ENCODE peak calls at places on chromosomes 2 and 18, in seven cellular contexts. V is DMS79; Z is MG63; Y is stimulated activated CD8-positive, alpha-beta memory T cell treated with anti-CD3 and anti-CD28 coated beads, Interleukin-15, amount 100 ng/mL, for 48 hours; D is colonic mucosa; R is EL; Q is nephron progenitor cell. F is an unnamed sample.

GRCh38 chr2:167142554-167142953 is 254.3 kb downstream of the XIRP2 start:
- DNase-seq in V (no peak), Z (no peak), Y (no peak), D (no peak), R (no peak), Q (no peak), F (no peak)

GRCh38 chr2:185955050-185955449 is 216.4 kb downstream of the FSIP2 start:
- DNase-seq in V (no peak), Z (no peak), Y (no peak), D (no peak), R (no peak), Q (no peak), F (no peak)

GRCh38 chr18:26386002-26386401 is 159.8 kb downstream of the TAF4B start:
- DNase-seq in V (no peak), Z (peak; percentile 28), Y (no peak), D (no peak), R (peak; percentile 79), Q (no peak), F (no peak)

GRCh38 chr2:72819501-72819900 is 6.3 kb downstream of the EXOC6B start:
- DNase-seq in V (no peak), Z (no peak), Y (no peak), D (no peak), R (no peak), Q (no peak), F (no peak)

GRCh38 chr2:186771395-186771794 is 77.5 kb downstream of the FAM171B start:
- DNase-seq in V (no peak), Z (no peak), Y (no peak), D (no peak), R (peak; percentile 23), Q (no peak), F (no peak)

GRCh38 chr2:174166261-174166660 is 82.1 kb downstream of the OLA1 start:
- DNase-seq in V (no peak), Z (no peak), Y (no peak), D (no peak), R (no peak), Q (no peak), F (no peak)

GRCh38 chr2:190744041-190744440 is 95.2 kb downstream of the NAB1 start:
- DNase-seq in V (no peak), Z (no peak), Y (no peak), D (no peak), R (no peak), Q (no peak), F (no peak)

GRCh38 chr18:55419939-55420664 is 167.9 kb downstream of the TCF4 start:
- DNase-seq in V (no peak), Z (no peak), Y (no peak), D (no peak), R (peak; percentile 55), Q (no peak), F (no peak)

GRCh38 chr2:55113976-55114564 is 63.8 kb upstream of the RTN4 start:
- DNase-seq in V (no peak), Z (no peak), Y (no peak), D (no peak), R (no peak), Q (no peak), F (no peak)

GRCh38 chr2:191246820-191247380 is 1.7 kb downstream of the MYO1B start:
- DNase-seq in V (no peak), Z (no peak), Y (no peak), D (peak; percentile 26), R (peak; percentile 29), Q (no peak), F (no peak)

GRCh38 chr18:76658627-76659026 is 163.6 kb upstream of the ZNF516 start:
- DNase-seq in V (no peak), Z (no peak), Y (peak; percentile 55), D (no peak), R (no peak), Q (peak; percentile 67), F (no peak)

GRCh38 chr2:167438206-167438605 is 549.9 kb downstream of the XIRP2 start:
- DNase-seq in V (no peak), Z (peak; percentile 12), Y (no peak), D (peak; percentile 29), R (peak; percentile 60), Q (no peak), F (no peak)

GRCh38 chr2:20001361-20001863 is 11.1 kb downstream of the MATN3 start:
- DNase-seq in V (no peak), Z (no peak), Y (no peak), D (no peak), R (no peak), Q (no peak), F (no peak)

GRCh38 chr2:64773461-64774118 is 119.9 kb upstream of the SERTAD2 start:
- DNase-seq in V (no peak), Z (no peak), Y (no peak), D (no peak), R (no peak), Q (no peak), F (no peak)

GRCh38 chr2:241018051-241018891 is 19.9 kb downstream of the SNED1 start:
- DNase-seq in V (no peak), Z (no peak), Y (no peak), D (no peak), R (no peak), Q (no peak), F (peak; percentile 80)

GRCh38 chr18:12625242-12625641 is 32.7 kb downstream of the SPIRE1 start:
- DNase-seq in V (no peak), Z (no peak), Y (no peak), D (no peak), R (no peak), Q (no peak), F (no peak)

GRCh38 chr2:178419123-178419522 is 31.9 kb downstream of the PRKRA start:
- DNase-seq in V (no peak), Z (no peak), Y (no peak), D (no peak), R (no peak), Q (no peak), F (no peak)

GRCh38 chr18:57523171-57523956 is 63.1 kb downstream of the FECH start:
- DNase-seq in V (no peak), Z (no peak), Y (no peak), D (no peak), R (no peak), Q (no peak), F (no peak)

GRCh38 chr18:55038162-55038561 is 78.9 kb upstream of the CCDC68 start:
- DNase-seq in V (no peak), Z (no peak), Y (no peak), D (no peak), R (peak; percentile 68), Q (no peak), F (no peak)

GRCh38 chr2:179104736-179105135 is 54.8 kb upstream of the CCDC141 start:
- DNase-seq in V (no peak), Z (peak; percentile 25), Y (no peak), D (no peak), R (peak; percentile 38), Q (no peak), F (no peak)

GRCh38 chr2:224392545-224392944 is 9.4 kb downstream of the FAM124B start:
- DNase-seq in V (no peak), Z (no peak), Y (no peak), D (no peak), R (no peak), Q (no peak), F (no peak)

GRCh38 chr2:232325324-232326273 is 53.0 kb upstream of the ALPP start:
- DNase-seq in V (no peak), Z (peak; percentile 41), Y (no peak), D (peak; percentile 78), R (peak; percentile 42), Q (peak; percentile 84), F (peak; percentile 90)

GRCh38 chr2:136874258-136874657 is 108.9 kb downstream of the THSD7B start:
- DNase-seq in V (no peak), Z (no peak), Y (no peak), D (no peak), R (peak; percentile 22), Q (no peak), F (no peak)

GRCh38 chr2:65142515-65142914 is 12.6 kb upstream of the RAB1A start:
- DNase-seq in V (no peak), Z (no peak), Y (no peak), D (no peak), R (no peak), Q (no peak), F (no peak)

GRCh38 chr2:105361132-105361889 is 24.0 kb downstream of the C2orf49 start:
- DNase-seq in V (no peak), Z (no peak), Y (no peak), D (no peak), R (no peak), Q (no peak), F (no peak)

F was measured in mesenteric fat pad.